ENCODE peak calls at places on chromosome 18, in five cellular contexts. G is HepG2, H is GM12892, C is H1, Q is GM12878. Y is an unnamed sample.

GRCh38 chr18:5106730-5107129 is 90.3 kb downstream of the AKAIN1 start:
- DNase-seq in C (no peak), G (no peak), H (no peak), Q (no peak), Y (no peak)

GRCh38 chr18:62499263-62499650 is 23.6 kb upstream of the ZCCHC2 start:
- DNase-seq in C (no peak), G (no peak), H (no peak), Q (no peak), Y (no peak)

GRCh38 chr18:9103488-9103887 is 989 bp downstream of the NDUFV2 start:
- DNase-seq in G (no peak), Q (no peak), C (no peak), H (no peak), Y (no peak)

GRCh38 chr18:59470627-59471121 is 111.6 kb upstream of the LMAN1 start:
- DNase-seq in H (no peak), C (no peak), G (no peak), Q (no peak), Y (no peak)

GRCh38 chr18:54147439-54147838 is 77.0 kb downstream of the MBD2 start:
- DNase-seq in C (no peak), Q (peak), H (peak), G (no peak), Y (peak)

GRCh38 chr18:79513381-79514081 is 117.8 kb downstream of the NFATC1 start:
- DNase-seq in G (no peak), C (no peak), H (no peak), Q (no peak), Y (no peak)

GRCh38 chr18:45774065-45774521 is 50.1 kb downstream of the SLC14A1 start:
- DNase-seq in H (no peak), Q (no peak), C (no peak), G (no peak), Y (no peak)

GRCh38 chr18:36381075-36381474 is 83.6 kb downstream of the FHOD3 start:
- DNase-seq in Q (no peak), C (no peak), H (no peak), G (no peak), Y (no peak)

GRCh38 chr18:46946656-46947282 is 29.4 kb downstream of the KATNAL2 start:
- DNase-seq in G (no peak), Q (no peak), H (peak), C (peak), Y (peak)

GRCh38 chr18:68822926-68823325 is 25.0 kb downstream of the CCDC102B start:
- DNase-seq in G (no peak), Q (no peak), C (no peak), H (no peak), Y (no peak)

GRCh38 chr18:60624207-60624606 is 251.6 kb upstream of the MC4R start:
- DNase-seq in Q (no peak), C (no peak), G (no peak), H (no peak), Y (no peak)

GRCh38 chr18:78662879-78663278 is 316.7 kb upstream of the SALL3 start:
- DNase-seq in H (no peak), Q (no peak), G (no peak), C (no peak), Y (no peak)

GRCh38 chr18:74276609-74277008 is 15.2 kb downstream of the CYB5A start:
- DNase-seq in H (no peak), C (no peak), Q (no peak), G (no peak), Y (no peak)

GRCh38 chr18:54787616-54788015 is 40.7 kb upstream of the RAB27B start:
- DNase-seq in G (no peak), H (no peak), Q (no peak), C (no peak), Y (no peak)

GRCh38 chr18:7139409-7139808 is 21.8 kb upstream of the LAMA1 start:
- DNase-seq in Q (no peak), H (no peak), C (no peak), G (no peak), Y (no peak)

GRCh38 chr18:45719106-45719505 is 4.9 kb upstream of the SLC14A1 start:
- DNase-seq in C (no peak), H (no peak), Q (no peak), G (no peak), Y (no peak)

GRCh38 chr18:44679912-44680270 is 797 bp upstream of the SETBP1 start:
- DNase-seq in H (peak), C (peak), Q (no peak), G (no peak), Y (peak)

GRCh38 chr18:10234912-10235439 is 219.5 kb upstream of the APCDD1 start:
- DNase-seq in Q (no peak), H (no peak), G (no peak), C (no peak), Y (no peak)

GRCh38 chr18:9160014-9160413 is 23.4 kb downstream of the ANKRD12 start:
- DNase-seq in H (no peak), Q (no peak), C (no peak), G (no peak), Y (no peak)

GRCh38 chr18:54835944-54836343 is 7.7 kb downstream of the RAB27B start:
- DNase-seq in H (no peak), G (no peak), C (no peak), Q (no peak), Y (no peak)

GRCh38 chr18:61551586-61551985 is 218.4 kb downstream of the CDH20 start:
- DNase-seq in H (peak), Q (peak), C (no peak), G (peak), Y (peak)

GRCh38 chr18:11666176-11666575 is 22.9 kb upstream of the GNAL start:
- DNase-seq in H (no peak), C (no peak), Q (no peak), G (no peak), Y (no peak)

GRCh38 chr18:48733854-48734253 is 195.0 kb downstream of the CTIF start:
- DNase-seq in C (no peak), H (no peak), Q (no peak), G (no peak), Y (no peak)

GRCh38 chr18:78826631-78827030 is 153.0 kb upstream of the SALL3 start:
- DNase-seq in Q (no peak), C (no peak), G (no peak), H (no peak), Y (no peak)

GRCh38 chr18:1357724-1358123 is 453.1 kb downstream of the ADCYAP1 start:
- DNase-seq in C (no peak), G (no peak), H (no peak), Q (no peak), Y (no peak)

GRCh38 chr18:56286775-56287174 is 351.6 kb downstream of the TXNL1 start:
- DNase-seq in H (no peak), G (no peak), Q (no peak), C (no peak), Y (no peak)

GRCh38 chr18:27378396-27379094 is 193.4 kb upstream of the CHST9 start:
- DNase-seq in C (no peak), H (no peak), G (no peak), Q (no peak), Y (no peak)

GRCh38 chr18:3012306-3012919 is 531 bp downstream of the LPIN2 start:
- DNase-seq in G (no peak), H (peak), C (peak), Q (no peak), Y (peak)

GRCh38 chr18:70636991-70637390 is 348.1 kb downstream of the SOCS6 start:
- DNase-seq in G (no peak), H (no peak), C (no peak), Q (no peak), Y (no peak)

GRCh38 chr18:11154983-11155759 is 5.8 kb upstream of the PIEZO2 start:
- DNase-seq in G (no peak), C (no peak), H (no peak), Q (no peak), Y (no peak)

GRCh38 chr18:10020176-10020575 is 106.4 kb downstream of the VAPA start:
- DNase-seq in H (no peak), Q (no peak), C (no peak), G (no peak), Y (no peak)

GRCh38 chr18:46531472-46531871 is 125.5 kb downstream of the LOXHD1 start:
- DNase-seq in C (no peak), Q (no peak), H (no peak), G (no peak), Y (no peak)

GRCh38 chr18:51196811-51197660 is 445 bp downstream of the MEX3C start:
- DNase-seq in C (peak), G (no peak), H (peak), Q (no peak), Y (peak)
- TF ChIP-seq POLR2A in C (no peak), G (peak), H (peak), Q (peak), Y (no peak)

DNA sequence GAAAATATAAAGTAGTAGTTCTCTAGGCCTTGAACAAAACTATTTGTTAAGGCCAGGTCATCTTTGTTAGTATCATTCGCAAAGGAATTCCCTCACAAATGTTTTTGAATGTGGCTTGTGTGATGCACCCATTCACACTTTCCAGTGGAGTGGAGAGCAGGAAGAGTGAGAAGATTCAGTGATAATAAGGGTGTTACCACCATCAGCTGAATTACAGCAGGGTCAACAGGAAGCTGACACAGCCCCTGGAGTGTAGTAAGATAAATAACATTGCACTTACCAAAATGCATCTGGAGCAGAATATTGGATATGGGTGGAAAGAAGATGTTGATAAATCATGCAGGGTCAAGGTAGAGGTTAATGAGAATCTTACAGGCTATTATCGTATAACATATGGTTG is 231.0 kb downstream of the DSC3 start:
- DNase-seq in Q (no peak), G (no peak), H (no peak), C (no peak), Y (no peak)
- TF ChIP-seq TAF1 in Q (no peak), G (no peak), H (no peak), C (no peak), Y (no peak)

GRCh38 chr18:156514-157230 is 1.7 kb upstream of the USP14 start:
- DNase-seq in G (no peak), C (no peak), Q (no peak), H (no peak), Y (no peak)

GRCh38 chr18:160831-161570 is 2.6 kb downstream of the USP14 start:
- DNase-seq in Q (no peak), G (no peak), C (no peak), H (no peak), Y (no peak)

GRCh38 chr18:159037-159652 is 788 bp downstream of the USP14 start:
- DNase-seq in H (no peak), C (peak), G (peak), Q (no peak), Y (no peak)

GRCh38 chr18:159933-160332 is 1.6 kb downstream of the USP14 start:
- DNase-seq in Q (no peak), G (no peak), C (no peak), H (no peak), Y (no peak)

DNA sequence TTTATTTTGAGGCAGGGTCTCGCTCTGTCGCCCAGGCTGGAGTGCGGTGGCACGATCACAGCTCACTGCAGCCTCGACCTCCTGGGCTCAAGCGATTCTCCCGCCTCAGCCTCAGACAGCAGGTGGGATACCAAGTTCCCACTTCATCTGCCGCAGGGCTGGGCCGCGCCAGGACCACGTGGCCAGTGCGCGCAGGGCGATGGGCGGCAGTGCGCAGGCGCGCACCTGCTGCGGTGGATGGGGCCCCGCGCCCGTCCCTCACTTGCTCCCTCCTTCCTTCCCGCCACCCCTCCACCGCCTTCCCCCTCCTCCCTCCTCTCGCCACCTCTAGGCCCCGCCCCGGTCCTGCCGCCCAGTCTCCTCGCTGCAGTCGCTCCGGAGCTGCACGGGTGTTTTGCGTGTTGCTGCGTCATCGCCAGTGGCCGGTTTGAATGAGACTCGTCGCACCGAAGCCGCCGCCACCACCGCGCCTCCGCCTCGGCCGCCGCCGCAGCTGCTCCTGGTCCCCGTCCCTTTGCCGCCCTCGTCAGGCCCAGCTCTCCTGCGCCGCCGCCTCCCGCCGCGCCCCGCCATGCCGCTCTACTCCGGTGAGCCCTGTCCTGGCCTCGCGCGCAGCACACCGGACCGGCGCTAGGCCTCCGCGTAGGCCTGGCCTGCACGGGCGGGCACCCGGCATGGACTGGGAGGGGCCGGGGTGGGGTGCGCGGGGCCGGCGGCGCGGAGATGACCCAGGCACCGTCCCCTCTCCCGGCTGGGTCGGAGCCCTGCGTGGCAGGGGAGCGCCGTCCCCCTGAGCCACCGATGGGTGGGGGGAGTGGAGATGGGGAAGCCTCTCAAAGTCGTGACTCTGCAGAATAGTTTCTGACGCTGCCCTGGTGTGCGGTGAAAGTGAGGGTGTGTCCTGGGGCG is at the start of gene USP14:
- DNase-seq in G (peak), H (peak), C (peak), Q (peak), Y (peak)
- TF ChIP-seq POLR2A in G (peak), H (peak), C (no peak), Q (peak), Y (no peak)

GRCh38 chr18:13879492-13879891 is 35.8 kb downstream of the MC2R start:
- DNase-seq in H (no peak), G (no peak), Q (no peak), C (no peak), Y (no peak)
- TF ChIP-seq TAF1 in H (no peak), G (no peak), Q (no peak), C (no peak), Y (no peak)

GRCh38 chr18:22253676-22254075 is 84.3 kb downstream of the GATA6 start:
- DNase-seq in H (no peak), Q (no peak), C (no peak), G (no peak), Y (no peak)

GRCh38 chr18:22253156-22253555 is 83.8 kb downstream of the GATA6 start:
- DNase-seq in G (no peak), Q (no peak), H (no peak), C (no peak), Y (no peak)

GRCh38 chr18:22254088-22254487 is 84.7 kb downstream of the GATA6 start:
- DNase-seq in C (no peak), Q (no peak), G (no peak), H (no peak), Y (no peak)

GRCh38 chr18:22250026-22250425 is 80.6 kb downstream of the GATA6 start:
- DNase-seq in G (no peak), Q (no peak), H (no peak), C (no peak), Y (no peak)

DNA sequence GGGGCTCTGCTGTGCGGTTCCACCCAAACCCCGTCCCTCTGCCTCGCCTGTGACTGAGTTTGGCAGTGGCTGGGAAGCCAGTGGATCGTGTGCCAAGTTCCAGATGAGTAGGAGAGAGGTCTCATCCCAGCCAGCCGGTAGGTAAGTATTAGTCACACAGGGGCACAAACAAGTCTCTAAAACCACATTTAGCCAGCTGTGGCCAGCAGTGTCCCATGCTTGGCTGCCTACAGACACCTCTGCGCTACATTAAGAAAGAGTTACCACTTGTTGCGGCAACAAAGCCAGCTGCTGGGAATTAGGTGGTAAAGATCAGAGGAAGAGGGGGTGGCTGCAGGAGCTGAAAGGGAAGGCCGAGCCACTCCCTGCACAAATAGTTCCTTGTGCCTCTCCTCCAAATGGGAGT is 81.2 kb downstream of the GATA6 start:
- DNase-seq in H (no peak), C (no peak), G (no peak), Q (no peak), Y (no peak)
- TF ChIP-seq POLR2A in H (no peak), C (no peak), G (no peak), Q (no peak), Y (no peak)